ENCODE peak calls at places on chromosome 18, in six cellular contexts. One of them, this sample, is unnamed.
A peak's percentile ranks its signal among the peaks of the same experiment; 100 is the strongest.

GRCh38 chr18:58388736-58389135 is 240.2 kb downstream of the ALPK2 start:
- DNase-seq in hippocampal formation: no peak
- DNase-seq in activated CD8-positive, alpha-beta memory T cell treated with anti-CD3 and anti-CD28 coated beads, Interleukin-2, amount 50 U/mL, for 48 hours: peak; percentile 36
- DNase-seq in CD4-positive, alpha-beta T cell: no peak
- DNase-seq in adipocyte: no peak
- DNase-seq in activated T-cell treated with anti-CD3 and anti-CD28 coated beads for 1 hour: no peak
- DNase-seq in this sample: no peak

GRCh38 chr18:9658111-9658641 is 43.8 kb upstream of the PPP4R1 start:
- DNase-seq in hippocampal formation: no peak
- DNase-seq in activated CD8-positive, alpha-beta memory T cell treated with anti-CD3 and anti-CD28 coated beads, Interleukin-2, amount 50 U/mL, for 48 hours: no peak
- DNase-seq in CD4-positive, alpha-beta T cell: no peak
- DNase-seq in adipocyte: no peak
- DNase-seq in activated T-cell treated with anti-CD3 and anti-CD28 coated beads for 1 hour: no peak
- DNase-seq in this sample: no peak

GRCh38 chr18:11995445-11996189 is 14.3 kb downstream of the IMPA2 start:
- DNase-seq in hippocampal formation: peak; percentile 41
- DNase-seq in activated CD8-positive, alpha-beta memory T cell treated with anti-CD3 and anti-CD28 coated beads, Interleukin-2, amount 50 U/mL, for 48 hours: peak; percentile 67
- DNase-seq in CD4-positive, alpha-beta T cell: peak; percentile 37
- DNase-seq in adipocyte: peak; percentile 86
- DNase-seq in activated T-cell treated with anti-CD3 and anti-CD28 coated beads for 1 hour: peak; percentile 54
- DNase-seq in this sample: peak; percentile 82

GRCh38 chr18:9629709-9630108 is 15.3 kb upstream of the PPP4R1 start:
- DNase-seq in hippocampal formation: no peak
- DNase-seq in activated CD8-positive, alpha-beta memory T cell treated with anti-CD3 and anti-CD28 coated beads, Interleukin-2, amount 50 U/mL, for 48 hours: no peak
- DNase-seq in CD4-positive, alpha-beta T cell: no peak
- DNase-seq in adipocyte: peak; percentile 44
- DNase-seq in activated T-cell treated with anti-CD3 and anti-CD28 coated beads for 1 hour: no peak
- DNase-seq in this sample: peak; percentile 65

GRCh38 chr18:12458761-12459160 is 51.0 kb downstream of the PRELID3A start:
- DNase-seq in hippocampal formation: no peak
- DNase-seq in activated CD8-positive, alpha-beta memory T cell treated with anti-CD3 and anti-CD28 coated beads, Interleukin-2, amount 50 U/mL, for 48 hours: no peak
- DNase-seq in CD4-positive, alpha-beta T cell: no peak
- DNase-seq in adipocyte: no peak
- DNase-seq in activated T-cell treated with anti-CD3 and anti-CD28 coated beads for 1 hour: no peak
- DNase-seq in this sample: no peak

GRCh38 chr18:45805551-45805950 is 19.9 kb upstream of the SIGLEC15 start:
- DNase-seq in hippocampal formation: no peak
- DNase-seq in activated CD8-positive, alpha-beta memory T cell treated with anti-CD3 and anti-CD28 coated beads, Interleukin-2, amount 50 U/mL, for 48 hours: no peak
- DNase-seq in CD4-positive, alpha-beta T cell: no peak
- DNase-seq in adipocyte: no peak
- DNase-seq in activated T-cell treated with anti-CD3 and anti-CD28 coated beads for 1 hour: no peak
- DNase-seq in this sample: no peak

GRCh38 chr18:2963048-2963447 is 49.9 kb downstream of the LPIN2 start:
- DNase-seq in hippocampal formation: no peak
- DNase-seq in activated CD8-positive, alpha-beta memory T cell treated with anti-CD3 and anti-CD28 coated beads, Interleukin-2, amount 50 U/mL, for 48 hours: no peak
- DNase-seq in CD4-positive, alpha-beta T cell: no peak
- DNase-seq in adipocyte: no peak
- DNase-seq in activated T-cell treated with anti-CD3 and anti-CD28 coated beads for 1 hour: no peak
- DNase-seq in this sample: no peak

GRCh38 chr18:58004317-58004716 is 39.7 kb upstream of the NEDD4L start:
- DNase-seq in hippocampal formation: no peak
- DNase-seq in activated CD8-positive, alpha-beta memory T cell treated with anti-CD3 and anti-CD28 coated beads, Interleukin-2, amount 50 U/mL, for 48 hours: no peak
- DNase-seq in CD4-positive, alpha-beta T cell: no peak
- DNase-seq in adipocyte: peak; percentile 80
- DNase-seq in activated T-cell treated with anti-CD3 and anti-CD28 coated beads for 1 hour: no peak
- DNase-seq in this sample: peak; percentile 79

GRCh38 chr18:7735606-7736175 is 168.6 kb downstream of the PTPRM start:
- DNase-seq in hippocampal formation: no peak
- DNase-seq in activated CD8-positive, alpha-beta memory T cell treated with anti-CD3 and anti-CD28 coated beads, Interleukin-2, amount 50 U/mL, for 48 hours: no peak
- DNase-seq in CD4-positive, alpha-beta T cell: no peak
- DNase-seq in adipocyte: no peak
- DNase-seq in activated T-cell treated with anti-CD3 and anti-CD28 coated beads for 1 hour: no peak
- DNase-seq in this sample: no peak

GRCh38 chr18:79488311-79489047 is 92.7 kb downstream of the NFATC1 start:
- DNase-seq in hippocampal formation: no peak
- DNase-seq in activated CD8-positive, alpha-beta memory T cell treated with anti-CD3 and anti-CD28 coated beads, Interleukin-2, amount 50 U/mL, for 48 hours: no peak
- DNase-seq in CD4-positive, alpha-beta T cell: no peak
- DNase-seq in adipocyte: no peak
- DNase-seq in activated T-cell treated with anti-CD3 and anti-CD28 coated beads for 1 hour: no peak
- DNase-seq in this sample: no peak

GRCh38 chr18:61738488-61738887 is 154.3 kb downstream of the RNF152 start:
- DNase-seq in hippocampal formation: no peak
- DNase-seq in activated CD8-positive, alpha-beta memory T cell treated with anti-CD3 and anti-CD28 coated beads, Interleukin-2, amount 50 U/mL, for 48 hours: no peak
- DNase-seq in CD4-positive, alpha-beta T cell: no peak
- DNase-seq in adipocyte: peak; percentile 60
- DNase-seq in activated T-cell treated with anti-CD3 and anti-CD28 coated beads for 1 hour: no peak
- DNase-seq in this sample: peak; percentile 58

This sample was measured in choroid plexus epithelial cell.